ENCODE peak calls at places on chromosomes 3 and 15, in eight cellular contexts. I is pancreas; Q is GM23338; H is IMR-90; Y is AG09309; S is progenitor cell of endocrine pancreas; V is CD4-positive, alpha-beta T cell; B is mesothelial cell of epicardium. T is an unnamed sample.

GRCh38 chr15:38829086-38829485 is 264.5 kb upstream of the RASGRP1 start:
- DNase-seq in V (no peak), B (no peak), H (no peak), I (no peak), Y (no peak), Q (no peak), S (no peak), T (no peak)

GRCh38 chr3:183816681-183817080 is 8.7 kb downstream of the MAP6D1 start:
- DNase-seq in I (no peak), S (no peak), V (no peak), Y (no peak), H (no peak), B (no peak), Q (no peak), T (no peak)

GRCh38 chr3:151351648-151352047 is 22.3 kb upstream of the P2RY13 start:
- DNase-seq in S (no peak), H (no peak), I (no peak), Y (no peak), B (no peak), V (no peak), Q (no peak), T (no peak)

GRCh38 chr3:119831941-119832371 is 50.1 kb downstream of the NR1I2 start:
- DNase-seq in I (no peak), H (peak), V (no peak), B (no peak), S (no peak), Y (no peak), Q (no peak), T (no peak)

GRCh38 chr3:38634133-38634532 is 15.4 kb downstream of the SCN5A start:
- DNase-seq in I (no peak), V (no peak), Q (no peak), B (no peak), H (peak), S (no peak), Y (no peak), T (no peak)

GRCh38 chr3:61530355-61530754 is 31.0 kb upstream of the PTPRG start:
- DNase-seq in B (no peak), S (no peak), V (no peak), I (no peak), Y (no peak), H (peak), Q (peak), T (no peak)

GRCh38 chr3:166900866-166901577 is 479.1 kb downstream of the ZBBX start:
- DNase-seq in V (no peak), Y (no peak), Q (no peak), I (no peak), S (no peak), H (no peak), B (no peak), T (no peak)

GRCh38 chr15:52337198-52337853 is 41.7 kb upstream of the MYO5C start:
- DNase-seq in B (no peak), Q (peak), V (no peak), H (peak), S (no peak), Y (no peak), I (no peak), T (no peak)

GRCh38 chr15:51132384-51133139 is 37.9 kb upstream of the TNFAIP8L3 start:
- DNase-seq in I (no peak), B (no peak), H (peak), Q (peak), Y (peak), S (no peak), V (no peak), T (peak)

GRCh38 chr3:150278843-150279341 is 129.2 kb upstream of the TSC22D2 start:
- DNase-seq in V (no peak), I (no peak), Q (peak), S (no peak), Y (no peak), B (no peak), H (no peak), T (no peak)

GRCh38 chr3:33278106-33278672 is 947 bp downstream of the FBXL2 start:
- DNase-seq in V (no peak), Y (no peak), B (no peak), Q (peak), S (no peak), H (no peak), I (no peak), T (no peak)

GRCh38 chr3:27681249-27681748 is 40.8 kb downstream of the EOMES start:
- DNase-seq in S (no peak), V (no peak), Y (peak), H (peak), B (no peak), Q (peak), I (no peak), T (peak)

GRCh38 chr3:59290358-59290757 is 240.5 kb upstream of the CFAP20DC start:
- DNase-seq in B (no peak), Y (no peak), H (no peak), S (no peak), Q (no peak), I (no peak), V (no peak), T (no peak)

GRCh38 chr3:52774901-52775864 is 2.2 kb upstream of the ITIH1 start:
- DNase-seq in Y (no peak), H (no peak), I (peak), B (no peak), S (no peak), V (no peak), Q (no peak), T (no peak)

GRCh38 chr3:52773361-52774065 is 2.8 kb upstream of the NEK4 start:
- DNase-seq in Q (no peak), S (no peak), B (no peak), V (no peak), I (no peak), Y (no peak), H (no peak), T (no peak)

GRCh38 chr3:52775877-52776276 is 1.5 kb upstream of the ITIH1 start:
- DNase-seq in Q (no peak), B (no peak), H (no peak), I (no peak), V (no peak), S (no peak), Y (no peak), T (no peak)

GRCh38 chr3:52771702-52772101 is 962 bp upstream of the NEK4 start:
- DNase-seq in Y (no peak), B (no peak), H (no peak), I (no peak), Q (no peak), V (no peak), S (no peak), T (no peak)

DNA sequence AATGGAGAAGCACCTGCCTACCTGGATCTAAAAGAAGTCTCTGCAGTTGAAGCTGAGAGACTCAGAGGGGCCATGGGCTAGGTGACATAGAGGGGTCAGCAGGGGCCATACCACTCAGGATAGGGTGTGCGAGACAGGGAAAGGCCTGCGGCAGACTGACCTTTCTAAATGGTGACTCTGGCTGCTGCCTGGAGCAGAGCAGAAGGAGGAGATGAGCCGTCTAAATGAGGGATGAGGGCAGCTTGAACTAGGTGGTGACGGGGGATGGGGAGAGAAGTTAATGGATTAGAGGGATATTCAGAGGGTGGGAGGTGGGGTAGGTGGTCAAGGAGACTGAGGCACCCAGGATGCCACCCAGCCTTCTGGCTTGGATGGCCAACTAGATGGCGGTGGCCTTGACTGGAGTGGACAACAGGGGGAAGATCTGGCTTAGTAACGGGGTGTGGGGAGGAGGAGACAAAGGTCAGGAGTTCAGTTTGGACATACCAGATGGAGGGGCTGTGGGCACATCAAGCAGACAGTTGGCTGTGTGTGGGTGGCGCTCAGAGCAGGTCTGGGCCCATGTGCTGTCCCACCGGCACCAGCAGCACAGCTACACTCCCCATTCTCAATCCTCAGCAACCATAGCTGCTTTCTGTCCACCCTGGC is 3.2 kb upstream of the ITIH1 start:
- DNase-seq in V (no peak), I (no peak), Y (no peak), B (no peak), Q (no peak), S (no peak), H (no peak), T (no peak)
- TF ChIP-seq CTCF in V (no peak), I (no peak), Y (no peak), B (no peak), Q (no peak), S (no peak), H (no peak), T (no peak)

GRCh38 chr15:87609909-87610308 is 646.6 kb downstream of the NTRK3 start:
- DNase-seq in I (no peak), B (no peak), V (no peak), H (no peak), Y (no peak), S (no peak), Q (peak), T (no peak)

GRCh38 chr15:87609474-87609873 is 647.1 kb downstream of the NTRK3 start:
- DNase-seq in I (no peak), H (peak), Y (peak), Q (no peak), B (no peak), S (no peak), V (no peak), T (no peak)

GRCh38 chr15:87599616-87600015 is 656.9 kb downstream of the NTRK3 start:
- DNase-seq in Q (no peak), V (no peak), B (no peak), S (no peak), I (no peak), H (peak), Y (no peak), T (no peak)

GRCh38 chr15:87608238-87609028 is 648.1 kb downstream of the NTRK3 start:
- DNase-seq in S (no peak), Y (no peak), H (no peak), B (no peak), I (no peak), Q (no peak), V (no peak), T (no peak)

DNA sequence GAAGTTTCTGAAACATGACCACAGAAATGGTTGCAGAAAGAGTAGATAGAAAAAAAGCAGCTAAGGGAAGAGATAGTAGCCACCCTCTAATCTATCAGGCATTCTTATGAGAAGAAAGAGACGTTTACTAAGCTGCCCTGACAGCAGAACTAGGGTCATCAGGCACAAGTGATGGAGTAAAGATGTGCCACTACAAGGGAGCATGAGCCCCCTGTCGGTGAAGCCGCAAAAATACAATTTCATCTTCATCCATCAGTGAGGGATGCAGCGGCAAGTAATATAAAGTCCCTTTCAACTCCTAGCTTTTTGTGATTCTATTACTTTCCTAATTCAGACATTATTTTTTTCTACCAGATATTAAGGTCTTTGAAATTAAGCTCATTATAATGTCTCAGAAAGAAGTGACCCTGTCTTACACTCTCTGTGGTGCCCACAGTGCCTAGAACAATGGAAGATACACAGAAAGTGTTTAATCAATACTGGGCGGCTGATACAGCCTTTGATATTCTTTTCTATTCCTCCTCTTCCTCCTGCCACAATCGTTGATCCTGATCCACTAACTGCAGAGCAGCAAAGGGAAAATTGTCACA is 651.6 kb downstream of the NTRK3 start:
- DNase-seq in S (no peak), I (no peak), V (no peak), H (no peak), Y (no peak), Q (peak), B (no peak), T (peak)
- TF ChIP-seq CTCF in S (peak), I (no peak), V (no peak), H (peak), Y (peak), Q (peak), B (peak), T (peak)

GRCh38 chr3:44913868-44914468 is 39.6 kb downstream of the TGM4 start:
- DNase-seq in S (peak), H (peak), V (peak), Y (no peak), B (no peak), I (peak), Q (peak), T (peak)

GRCh38 chr3:44915702-44916438 is 41.5 kb downstream of the TGM4 start:
- DNase-seq in B (no peak), V (no peak), I (no peak), Y (no peak), Q (peak), H (peak), S (no peak), T (no peak)

GRCh38 chr3:44918087-44918486 is 43.7 kb downstream of the TGM4 start:
- DNase-seq in Y (no peak), H (no peak), Q (no peak), B (no peak), S (no peak), I (no peak), V (no peak), T (no peak)

GRCh38 chr3:44918581-44918980 is 44.2 kb downstream of the TGM4 start:
- DNase-seq in B (no peak), S (no peak), H (no peak), Q (peak), V (no peak), I (no peak), Y (no peak), T (no peak)

DNA sequence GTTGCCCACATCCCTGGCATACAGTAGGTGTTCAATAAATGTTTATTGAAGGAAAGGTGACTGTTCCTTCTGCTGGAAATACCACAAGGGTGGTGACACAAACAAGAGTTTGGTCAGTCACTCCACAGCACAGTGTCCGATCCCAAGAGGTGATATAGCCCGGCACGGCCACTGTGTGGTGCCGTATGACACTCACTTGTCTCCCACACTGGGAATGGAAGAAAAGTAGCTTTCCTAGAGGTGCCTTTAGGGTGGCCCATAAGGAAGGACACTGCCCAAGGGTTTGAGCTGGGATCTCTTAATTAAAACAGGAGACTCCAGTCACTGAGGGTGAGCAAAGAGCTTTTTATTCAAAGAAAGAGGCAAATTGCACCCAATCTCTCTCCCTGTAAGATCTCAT is 40.5 kb downstream of the TGM4 start:
- DNase-seq in B (no peak), Q (peak), H (no peak), Y (no peak), S (no peak), V (no peak), I (no peak), T (no peak)
- TF ChIP-seq CTCF in B (no peak), Q (peak), H (peak), Y (peak), S (peak), V (no peak), I (no peak), T (peak)

DNA sequence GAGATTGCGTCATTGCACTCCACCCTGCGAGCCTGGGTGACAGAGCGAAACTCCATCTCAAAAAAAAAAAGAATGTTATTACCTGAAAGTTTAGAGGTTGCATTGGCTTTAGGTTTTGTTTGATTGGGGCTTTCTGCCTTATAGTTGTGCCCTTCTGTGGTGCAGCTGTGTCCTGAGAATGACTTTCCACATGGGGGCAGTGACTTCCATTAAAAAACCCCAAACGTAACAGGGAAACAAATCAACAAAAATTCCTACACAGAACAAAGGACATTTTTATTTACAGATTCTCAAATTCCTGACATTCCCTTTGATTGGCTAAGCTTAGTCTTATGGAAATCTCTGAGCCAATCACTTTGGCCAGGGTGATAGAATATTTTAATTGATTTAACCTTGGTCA is 154.1 kb upstream of the GPR149 start:
- DNase-seq in B (no peak), S (no peak), I (no peak), V (no peak), Y (no peak), H (no peak), Q (peak), T (no peak)
- TF ChIP-seq CTCF in B (no peak), S (no peak), I (no peak), V (no peak), Y (no peak), H (no peak), Q (peak), T (peak)

DNA sequence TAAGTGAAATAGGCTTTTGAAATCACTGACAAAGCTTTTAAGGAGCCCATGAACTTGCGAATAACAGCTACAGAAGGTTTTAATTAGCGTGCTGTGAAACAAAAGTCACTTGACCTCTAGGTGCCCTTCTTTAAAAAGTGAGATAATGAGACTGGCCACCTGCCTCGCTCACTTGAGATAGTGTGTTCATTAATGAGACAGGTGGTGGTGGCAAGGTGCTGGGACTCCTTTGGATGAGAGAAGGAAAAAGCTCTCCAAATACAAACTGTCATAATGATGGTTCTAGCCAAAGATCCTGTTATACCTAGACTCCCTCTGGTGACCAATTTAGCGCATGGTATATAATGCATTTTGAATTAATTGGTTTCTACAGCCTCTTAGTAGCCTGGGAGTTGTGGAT is 22.7 kb upstream of the IREB2 start:
- DNase-seq in Y (no peak), Q (peak), H (no peak), B (no peak), S (no peak), I (no peak), V (no peak), T (no peak)
- TF ChIP-seq CTCF in Y (peak), Q (peak), H (peak), B (peak), S (peak), I (no peak), V (no peak), T (peak)

DNA sequence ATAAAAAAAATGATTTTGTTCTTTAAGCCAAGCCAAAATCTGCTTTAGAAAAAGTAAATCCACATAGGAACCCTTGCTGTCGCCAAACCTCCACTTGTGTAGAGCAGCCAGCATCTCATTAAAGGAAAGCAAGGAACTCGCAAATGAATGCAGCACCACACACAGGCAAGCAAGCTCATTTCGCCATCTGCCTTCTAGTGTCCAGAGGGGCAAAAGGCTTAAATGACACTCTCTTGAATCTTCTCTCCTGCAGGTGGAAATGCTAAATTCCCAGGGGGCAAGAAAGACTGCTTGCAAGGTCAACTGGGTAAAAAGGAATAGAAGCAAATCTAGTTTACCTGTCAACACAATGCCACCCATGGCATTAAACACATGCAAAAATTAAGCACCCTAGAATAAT is 2.4 kb downstream of the MB21D2 start:
- DNase-seq in S (no peak), H (peak), V (no peak), I (no peak), B (no peak), Q (peak), Y (peak), T (no peak)
- TF ChIP-seq CTCF in S (no peak), H (peak), V (no peak), I (no peak), B (no peak), Q (peak), Y (peak), T (no peak)

T was measured in nephron progenitor cell.